ENCODE peak calls at places on chromosomes 3 and 15, in four cellular contexts. J is adrenal gland, Y is upper lobe of right lung, R is fibroblast of pulmonary artery. S is an unnamed sample.

GRCh38 chr3:193894121-193894863 is 241.7 kb upstream of the HES1 start:
- DNase-seq in J (peak), Y (peak), R (no peak), S (no peak)

GRCh38 chr3:197303452-197303851 is 5.0 kb upstream of the DLG1 start:
- DNase-seq in J (no peak), Y (no peak), R (no peak), S (no peak)

GRCh38 chr3:11953350-11953749 is 50.8 kb upstream of the SYN2 start:
- DNase-seq in J (no peak), R (no peak), Y (no peak), S (no peak)

GRCh38 chr15:67765706-67766105 is 59.6 kb upstream of the SKOR1 start:
- DNase-seq in J (no peak), Y (no peak), R (no peak), S (no peak)

GRCh38 chr15:59074607-59075006 is 30.3 kb upstream of the CCNB2 start:
- DNase-seq in R (no peak), Y (no peak), J (no peak), S (no peak)

GRCh38 chr3:179265092-179265491 is 14.2 kb upstream of the KCNMB3 start:
- DNase-seq in J (no peak), Y (no peak), R (no peak), S (no peak)

GRCh38 chr15:60695713-60696522 is 217.0 kb upstream of the ICE2 start:
- DNase-seq in J (peak), Y (no peak), R (no peak), S (no peak)

GRCh38 chr3:13040381-13041074 is 32.7 kb downstream of the IQSEC1 start:
- DNase-seq in J (peak), R (no peak), Y (no peak), S (no peak)

GRCh38 chr3:37918627-37919026 is 56.9 kb downstream of the CTDSPL start:
- DNase-seq in Y (no peak), R (no peak), J (no peak), S (no peak)

GRCh38 chr3:23671901-23672589 is 133.7 kb upstream of the UBE2E1 start:
- DNase-seq in R (peak), J (peak), Y (peak), S (no peak)

GRCh38 chr15:89841306-89841705 is 26.7 kb upstream of the ANPEP start:
- DNase-seq in R (no peak), Y (no peak), J (no peak), S (no peak)

GRCh38 chr3:15744176-15744575 is 53.6 kb downstream of the ANKRD28 start:
- DNase-seq in J (no peak), R (no peak), Y (no peak), S (no peak)

GRCh38 chr3:32781211-32781968 is 36.4 kb upstream of the TRIM71 start:
- DNase-seq in J (peak), R (peak), Y (peak), S (peak)

GRCh38 chr3:28104896-28105554 is 136.4 kb upstream of the CMC1 start:
- DNase-seq in Y (no peak), J (no peak), R (no peak), S (no peak)

GRCh38 chr3:18429021-18429745 is 4.0 kb upstream of the SATB1 start:
- DNase-seq in R (no peak), J (no peak), Y (no peak), S (no peak)

GRCh38 chr3:51477360-51477711 is 22.5 kb downstream of the DCAF1 start:
- DNase-seq in Y (no peak), R (no peak), J (no peak), S (no peak)

GRCh38 chr3:130539005-130539404 is 22.0 kb downstream of the COL6A6 start:
- DNase-seq in J (peak), Y (peak), R (peak), S (peak)

GRCh38 chr3:53817809-53818208 is 28.4 kb downstream of the CHDH start:
- DNase-seq in J (no peak), Y (peak), R (no peak), S (no peak)

GRCh38 chr3:29746163-29746562 is 465.3 kb downstream of the RBMS3 start:
- DNase-seq in Y (no peak), J (no peak), R (no peak), S (no peak)

GRCh38 chr3:122572940-122573412 is 4.5 kb upstream of the PARP15 start:
- DNase-seq in J (peak), Y (no peak), R (peak), S (no peak)

GRCh38 chr15:51160484-51160883 is 65.8 kb upstream of the TNFAIP8L3 start:
- DNase-seq in R (no peak), Y (no peak), J (no peak), S (no peak)

GRCh38 chr3:23452408-23452807 is 249.3 kb downstream of the UBE2E2 start:
- DNase-seq in R (no peak), Y (no peak), J (no peak), S (no peak)

GRCh38 chr15:80105193-80105984 is 45.9 kb downstream of the ZFAND6 start:
- DNase-seq in Y (no peak), J (no peak), R (peak), S (no peak)

GRCh38 chr3:155859859-155860258 is 5.6 kb upstream of the SLC33A1 start:
- DNase-seq in Y (no peak), R (peak), J (no peak), S (no peak)

GRCh38 chr3:83632526-83632925 is 1326.3 kb upstream of the CADM2 start:
- DNase-seq in R (no peak), Y (no peak), J (no peak), S (no peak)

GRCh38 chr15:55991841-55992768 is 1.3 kb downstream of the NEDD4 start:
- DNase-seq in R (peak), J (no peak), Y (no peak), S (no peak)

GRCh38 chr3:44337253-44337652 is 1.3 kb upstream of the TCAIM start:
- DNase-seq in R (no peak), J (no peak), Y (no peak), S (no peak)

GRCh38 chr3:139120336-139120971 is 75.8 kb upstream of the PRR23C start:
- DNase-seq in Y (no peak), R (peak), J (no peak), S (peak)

GRCh38 chr3:184078851-184079250 is 18.0 kb upstream of the HTR3E start:
- DNase-seq in J (no peak), R (peak), Y (no peak), S (no peak)

GRCh38 chr3:179676081-179676480 is 23.2 kb downstream of the USP13 start:
- DNase-seq in R (no peak), Y (no peak), J (no peak), S (no peak)

GRCh38 chr3:12759693-12760565 is 870 bp upstream of the TMEM40 start:
- DNase-seq in R (no peak), Y (peak), J (no peak), S (no peak)

GRCh38 chr3:189567322-189567721 is 63.9 kb upstream of the TP63 start:
- DNase-seq in J (no peak), R (no peak), Y (no peak), S (no peak)

GRCh38 chr3:112651516-112651915 is 10.6 kb upstream of the CCDC80 start:
- DNase-seq in J (no peak), R (no peak), Y (no peak), S (no peak)

GRCh38 chr15:83209333-83209732 is 1.7 kb upstream of the HDGFL3 start:
- DNase-seq in R (no peak), J (no peak), Y (no peak), S (no peak)

GRCh38 chr15:52445553-52445952 is 83.1 kb downstream of the MYO5A start:
- DNase-seq in J (peak), Y (no peak), R (no peak), S (no peak)

GRCh38 chr3:184557348-184557950 is 4.1 kb upstream of the EPHB3 start:
- DNase-seq in R (no peak), J (no peak), Y (no peak), S (no peak)

GRCh38 chr3:64443553-64444331 is 218.5 kb upstream of the PRICKLE2 start:
- DNase-seq in R (peak), Y (no peak), J (no peak), S (peak)

GRCh38 chr3:108931025-108931424 is 22.7 kb downstream of the GUCA1C start:
- DNase-seq in J (no peak), Y (no peak), R (no peak), S (no peak)

GRCh38 chr3:86954751-86955150 is 36.2 kb downstream of the VGLL3 start:
- DNase-seq in Y (no peak), R (no peak), J (no peak), S (no peak)

DNA sequence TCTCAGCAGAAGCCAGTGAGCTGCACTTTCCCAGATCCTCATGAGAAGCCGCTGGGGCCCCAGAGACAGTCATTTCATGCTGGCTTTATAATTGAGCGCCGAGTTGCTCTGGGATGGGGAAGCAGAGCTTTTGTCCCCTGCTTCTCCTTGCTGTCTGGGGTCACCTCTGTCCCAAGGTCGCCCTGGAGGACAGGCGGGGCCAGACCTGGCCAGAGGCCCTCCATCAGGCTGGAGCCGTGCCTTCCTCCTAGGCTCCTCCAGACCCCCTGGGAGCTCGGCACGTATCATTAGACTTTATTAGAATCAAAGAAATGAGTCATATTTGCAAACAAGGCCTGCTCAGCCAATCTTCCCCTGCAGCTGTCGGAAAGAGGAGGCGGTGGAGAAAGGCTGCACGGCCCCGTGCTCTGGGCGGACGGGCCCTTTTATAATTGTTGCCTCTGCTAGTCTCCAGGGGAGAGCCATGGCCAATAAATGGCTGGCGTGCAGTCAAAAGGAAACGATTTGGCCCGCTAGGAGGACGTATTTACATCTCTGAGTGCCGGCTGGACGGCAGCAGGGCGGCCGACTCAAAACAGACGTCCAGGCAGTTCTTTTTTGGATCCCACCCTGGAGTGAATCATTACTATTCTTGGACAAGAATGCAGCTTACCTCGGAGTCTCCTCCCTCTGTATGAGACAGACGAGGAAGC is 50.4 kb downstream of the SLC6A6 start:
- DNase-seq in J (peak), Y (no peak), R (peak), S (peak)
- TF ChIP-seq CTCF in J (peak), Y (peak), R (peak), S (peak)

GRCh38 chr15:69223083-69223813 is 62.8 kb downstream of the GLCE start:
- DNase-seq in Y (no peak), R (no peak), J (no peak), S (no peak)

GRCh38 chr15:69222002-69222474 is 61.6 kb downstream of the GLCE start:
- DNase-seq in J (no peak), R (no peak), Y (no peak), S (no peak)

GRCh38 chr15:69226028-69226355 is 65.6 kb downstream of the GLCE start:
- DNase-seq in J (no peak), R (no peak), Y (no peak), S (no peak)

GRCh38 chr15:69224383-69224782 is 63.9 kb downstream of the GLCE start:
- DNase-seq in J (peak), Y (peak), R (peak), S (no peak)

GRCh38 chr15:69225355-69226027 is 65.1 kb downstream of the GLCE start:
- DNase-seq in J (no peak), Y (no peak), R (peak), S (no peak)
- TF ChIP-seq CTCF in J (peak), Y (peak), R (peak), S (no peak)

DNA sequence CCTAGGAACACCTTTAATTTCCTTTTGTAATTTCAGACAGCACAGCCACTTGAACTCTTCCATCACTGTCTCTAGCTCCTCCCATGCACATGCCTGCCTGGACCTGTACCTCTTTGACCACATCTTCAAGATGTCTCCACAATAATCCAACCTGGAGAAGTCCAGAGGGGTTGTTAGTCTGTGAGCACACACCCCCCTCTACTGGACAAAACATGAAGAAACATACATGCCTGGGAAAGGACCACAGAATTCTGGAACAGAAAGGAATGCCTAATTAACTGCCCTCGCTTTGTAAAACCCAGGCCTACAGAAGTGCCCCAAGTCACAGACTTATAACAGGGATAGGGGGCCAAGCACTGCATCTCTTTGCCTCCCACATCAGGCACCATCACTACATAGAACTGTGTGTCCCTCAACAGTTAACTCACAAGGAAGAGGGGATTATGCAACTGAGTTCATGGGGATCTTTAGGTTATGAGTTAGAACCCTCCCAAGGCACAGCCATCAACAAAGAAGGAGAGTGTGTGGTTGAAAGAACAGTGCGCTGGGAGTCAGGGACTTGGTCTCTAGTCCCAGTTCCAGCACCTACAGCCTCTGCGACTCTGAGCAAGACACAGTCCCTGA is 61.7 kb downstream of the FMN1 start:
- DNase-seq in R (peak), Y (no peak), J (no peak), S (no peak)
- TF ChIP-seq CTCF in R (peak), Y (peak), J (peak), S (peak)

GRCh38 chr15:46502668-46503067 is 867.8 kb downstream of the SQOR start:
- DNase-seq in Y (no peak), R (peak), J (no peak), S (no peak)
- TF ChIP-seq CTCF in Y (no peak), R (peak), J (no peak), S (no peak)

GRCh38 chr3:50242778-50243551 is 7.0 kb downstream of the GNAI2 start:
- DNase-seq in J (peak), R (peak), Y (peak), S (no peak)
- TF ChIP-seq CTCF in J (peak), R (no peak), Y (no peak), S (no peak)

S was measured in tibial nerve.